ENCODE peak calls at places on chromosome 16, in nine cellular contexts. One of them, this sample, is unnamed. For H3K9me3, the result is how much of the 10 kb centered on the place peaks cover.

GRCh38 chr16:86252596-86252995 is 257.7 kb upstream of the FOXF1 start:
- DNase-seq in neural progenitor cell: peak
- DNase-seq in CD4-positive, alpha-beta memory T cell: no peak
- DNase-seq in PC-3: no peak
- DNase-seq in right cardiac atrium: no peak
- DNase-seq in psoas muscle: no peak
- DNase-seq in thoracic aorta: no peak
- DNase-seq in CD8-positive, alpha-beta T cell: no peak
- DNase-seq in left lung: no peak
- DNase-seq in this sample: no peak

GRCh38 chr16:75379911-75380847 is 53.1 kb downstream of the CFDP1 start:
- DNase-seq in neural progenitor cell: no peak
- DNase-seq in CD4-positive, alpha-beta memory T cell: peak
- DNase-seq in PC-3: no peak
- DNase-seq in right cardiac atrium: no peak
- DNase-seq in psoas muscle: no peak
- DNase-seq in thoracic aorta: no peak
- DNase-seq in CD8-positive, alpha-beta T cell: peak
- DNase-seq in left lung: peak
- DNase-seq in this sample: no peak

GRCh38 chr16:50547340-50547865 is 793 bp upstream of the NKD1 start:
- DNase-seq in neural progenitor cell: peak
- DNase-seq in CD4-positive, alpha-beta memory T cell: peak
- DNase-seq in PC-3: peak
- DNase-seq in right cardiac atrium: peak
- DNase-seq in psoas muscle: peak
- DNase-seq in thoracic aorta: no peak
- DNase-seq in CD8-positive, alpha-beta T cell: peak
- DNase-seq in left lung: peak
- DNase-seq in this sample: no peak

GRCh38 chr16:19760336-19761060 is 42.4 kb downstream of the IQCK start:
- DNase-seq in neural progenitor cell: no peak
- DNase-seq in CD4-positive, alpha-beta memory T cell: no peak
- DNase-seq in PC-3: no peak
- DNase-seq in right cardiac atrium: no peak
- DNase-seq in psoas muscle: no peak
- DNase-seq in thoracic aorta: no peak
- DNase-seq in CD8-positive, alpha-beta T cell: no peak
- DNase-seq in left lung: no peak
- DNase-seq in this sample: no peak

GRCh38 chr16:80656731-80657150 is 115.9 kb downstream of the DYNLRB2 start:
- DNase-seq in neural progenitor cell: peak
- DNase-seq in CD4-positive, alpha-beta memory T cell: peak
- DNase-seq in PC-3: no peak
- DNase-seq in right cardiac atrium: no peak
- DNase-seq in psoas muscle: no peak
- DNase-seq in thoracic aorta: no peak
- DNase-seq in CD8-positive, alpha-beta T cell: no peak
- DNase-seq in left lung: no peak
- DNase-seq in this sample: no peak

GRCh38 chr16:81595676-81596292 is 151.2 kb downstream of the CMIP start:
- DNase-seq in neural progenitor cell: no peak
- DNase-seq in CD4-positive, alpha-beta memory T cell: no peak
- DNase-seq in PC-3: no peak
- DNase-seq in right cardiac atrium: no peak
- DNase-seq in psoas muscle: no peak
- DNase-seq in thoracic aorta: no peak
- DNase-seq in CD8-positive, alpha-beta T cell: no peak
- DNase-seq in left lung: no peak
- DNase-seq in this sample: no peak

GRCh38 chr16:65624696-65625095 is 502.8 kb upstream of the CDH11 start:
- DNase-seq in neural progenitor cell: no peak
- DNase-seq in CD4-positive, alpha-beta memory T cell: no peak
- DNase-seq in PC-3: no peak
- DNase-seq in right cardiac atrium: no peak
- DNase-seq in psoas muscle: no peak
- DNase-seq in thoracic aorta: no peak
- DNase-seq in CD8-positive, alpha-beta T cell: no peak
- DNase-seq in left lung: no peak
- DNase-seq in this sample: no peak

GRCh38 chr16:20940864-20941634 is 40.5 kb downstream of the LYRM1 start:
- DNase-seq in neural progenitor cell: no peak
- DNase-seq in CD4-positive, alpha-beta memory T cell: no peak
- DNase-seq in PC-3: peak
- DNase-seq in right cardiac atrium: no peak
- DNase-seq in psoas muscle: no peak
- DNase-seq in thoracic aorta: no peak
- DNase-seq in CD8-positive, alpha-beta T cell: no peak
- DNase-seq in left lung: no peak
- DNase-seq in this sample: no peak

GRCh38 chr16:48405907-48406306 is 20.7 kb upstream of the SIAH1 start:
- DNase-seq in neural progenitor cell: no peak
- DNase-seq in CD4-positive, alpha-beta memory T cell: no peak
- DNase-seq in PC-3: no peak
- DNase-seq in right cardiac atrium: no peak
- DNase-seq in psoas muscle: no peak
- DNase-seq in thoracic aorta: no peak
- DNase-seq in CD8-positive, alpha-beta T cell: no peak
- DNase-seq in left lung: no peak
- DNase-seq in this sample: no peak

GRCh38 chr16:3645504-3646347 is 8.8 kb upstream of the DNASE1 start:
- DNase-seq in neural progenitor cell: peak
- DNase-seq in CD4-positive, alpha-beta memory T cell: no peak
- DNase-seq in PC-3: no peak
- DNase-seq in right cardiac atrium: no peak
- DNase-seq in psoas muscle: no peak
- DNase-seq in thoracic aorta: no peak
- DNase-seq in CD8-positive, alpha-beta T cell: no peak
- DNase-seq in left lung: no peak
- DNase-seq in this sample: peak

GRCh38 chr16:51239196-51239595 is 88.1 kb upstream of the SALL1 start:
- DNase-seq in neural progenitor cell: no peak
- DNase-seq in CD4-positive, alpha-beta memory T cell: no peak
- DNase-seq in PC-3: no peak
- DNase-seq in right cardiac atrium: no peak
- DNase-seq in psoas muscle: no peak
- DNase-seq in thoracic aorta: no peak
- DNase-seq in CD8-positive, alpha-beta T cell: no peak
- DNase-seq in left lung: no peak
- DNase-seq in this sample: no peak

DNA sequence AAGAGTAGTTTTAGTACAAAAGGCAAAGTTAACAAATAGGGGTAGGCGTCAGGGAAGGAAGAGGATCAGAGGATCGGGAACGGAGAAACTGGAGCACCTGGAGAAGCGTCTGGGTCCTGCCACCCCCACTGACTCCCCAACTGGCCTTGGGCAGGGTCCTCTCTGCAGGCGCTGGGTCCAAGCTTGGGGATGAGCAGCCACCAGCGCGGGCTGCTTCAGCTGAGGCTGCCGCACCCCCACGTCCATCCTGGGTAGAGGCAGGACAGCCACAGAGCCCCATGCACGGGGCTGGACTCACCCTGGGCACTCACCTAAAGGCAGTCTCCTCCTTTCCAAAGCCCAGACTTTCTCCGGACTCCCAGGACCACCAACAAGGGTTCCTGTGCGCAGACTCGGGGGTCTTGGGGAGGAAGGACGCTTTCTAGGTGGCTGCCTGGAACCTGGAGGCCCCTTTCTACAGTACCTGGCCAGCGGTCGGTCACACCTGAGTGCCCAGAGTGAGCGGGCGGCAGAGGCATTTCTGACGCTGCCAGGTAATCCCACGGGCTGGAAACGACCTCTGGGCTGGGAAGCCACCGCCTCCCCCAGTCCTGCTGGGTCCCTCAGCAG is 1.1 kb downstream of the HS3ST6 start:
- DNase-seq in neural progenitor cell: peak
- DNase-seq in CD4-positive, alpha-beta memory T cell: no peak
- DNase-seq in PC-3: no peak
- DNase-seq in right cardiac atrium: no peak
- DNase-seq in psoas muscle: no peak
- DNase-seq in thoracic aorta: no peak
- DNase-seq in CD8-positive, alpha-beta T cell: no peak
- DNase-seq in left lung: no peak
- DNase-seq in this sample: no peak
- H3K4me3 ChIP-seq in neural progenitor cell: peak
- H3K4me3 ChIP-seq in CD4-positive, alpha-beta memory T cell: no peak
- H3K4me3 ChIP-seq in PC-3: no peak
- H3K4me3 ChIP-seq in right cardiac atrium: no peak
- H3K4me3 ChIP-seq in psoas muscle: no peak
- H3K4me3 ChIP-seq in thoracic aorta: no peak
- H3K4me3 ChIP-seq in CD8-positive, alpha-beta T cell: no peak
- H3K4me3 ChIP-seq in left lung: no peak
- H3K4me3 ChIP-seq in this sample: no peak

GRCh38 chr16:10728488-10728887 is 15.2 kb upstream of the NUBP1 start:
- DNase-seq in neural progenitor cell: no peak
- DNase-seq in CD4-positive, alpha-beta memory T cell: no peak
- DNase-seq in PC-3: no peak
- DNase-seq in right cardiac atrium: no peak
- DNase-seq in psoas muscle: no peak
- DNase-seq in thoracic aorta: no peak
- DNase-seq in CD8-positive, alpha-beta T cell: no peak
- DNase-seq in left lung: no peak
- DNase-seq in this sample: no peak

GRCh38 chr16:10729104-10729503 is 14.5 kb upstream of the NUBP1 start:
- DNase-seq in neural progenitor cell: no peak
- DNase-seq in CD4-positive, alpha-beta memory T cell: no peak
- DNase-seq in PC-3: no peak
- DNase-seq in right cardiac atrium: no peak
- DNase-seq in psoas muscle: no peak
- DNase-seq in thoracic aorta: no peak
- DNase-seq in CD8-positive, alpha-beta T cell: no peak
- DNase-seq in left lung: no peak
- DNase-seq in this sample: no peak

GRCh38 chr16:10731790-10732189 is 11.9 kb upstream of the NUBP1 start:
- DNase-seq in neural progenitor cell: no peak
- DNase-seq in CD4-positive, alpha-beta memory T cell: no peak
- DNase-seq in PC-3: no peak
- DNase-seq in right cardiac atrium: no peak
- DNase-seq in psoas muscle: no peak
- DNase-seq in thoracic aorta: no peak
- DNase-seq in CD8-positive, alpha-beta T cell: no peak
- DNase-seq in left lung: no peak
- DNase-seq in this sample: no peak

GRCh38 chr16:10729649-10730048 is 14.0 kb upstream of the NUBP1 start:
- DNase-seq in neural progenitor cell: peak
- DNase-seq in CD4-positive, alpha-beta memory T cell: no peak
- DNase-seq in PC-3: peak
- DNase-seq in right cardiac atrium: no peak
- DNase-seq in psoas muscle: peak
- DNase-seq in thoracic aorta: no peak
- DNase-seq in CD8-positive, alpha-beta T cell: no peak
- DNase-seq in left lung: no peak
- DNase-seq in this sample: no peak

GRCh38 chr16:10728035-10728462 is 15.6 kb upstream of the NUBP1 start:
- DNase-seq in neural progenitor cell: no peak
- DNase-seq in CD4-positive, alpha-beta memory T cell: no peak
- DNase-seq in PC-3: no peak
- DNase-seq in right cardiac atrium: no peak
- DNase-seq in psoas muscle: no peak
- DNase-seq in thoracic aorta: no peak
- DNase-seq in CD8-positive, alpha-beta T cell: no peak
- DNase-seq in left lung: no peak
- DNase-seq in this sample: no peak
- H3K9me3 ChIP-seq in neural progenitor cell: under half
- H3K9me3 ChIP-seq in CD4-positive, alpha-beta memory T cell: under half
- H3K9me3 ChIP-seq in PC-3: under half
- H3K9me3 ChIP-seq in right cardiac atrium: under half
- H3K9me3 ChIP-seq in psoas muscle: under half
- H3K9me3 ChIP-seq in thoracic aorta: under half
- H3K9me3 ChIP-seq in CD8-positive, alpha-beta T cell: under half
- H3K9me3 ChIP-seq in left lung: under half
- H3K9me3 ChIP-seq in this sample: under half

GRCh38 chr16:11329891-11330290 is 15.4 kb upstream of the RMI2 start:
- DNase-seq in neural progenitor cell: no peak
- DNase-seq in CD4-positive, alpha-beta memory T cell: no peak
- DNase-seq in PC-3: no peak
- DNase-seq in right cardiac atrium: no peak
- DNase-seq in psoas muscle: no peak
- DNase-seq in thoracic aorta: no peak
- DNase-seq in CD8-positive, alpha-beta T cell: no peak
- DNase-seq in left lung: no peak
- DNase-seq in this sample: no peak
- H3K27ac ChIP-seq in neural progenitor cell: no peak
- H3K27ac ChIP-seq in CD4-positive, alpha-beta memory T cell: no peak
- H3K27ac ChIP-seq in PC-3: no peak
- H3K27ac ChIP-seq in right cardiac atrium: no peak
- H3K27ac ChIP-seq in psoas muscle: no peak
- H3K27ac ChIP-seq in thoracic aorta: no peak
- H3K27ac ChIP-seq in CD8-positive, alpha-beta T cell: no peak
- H3K27ac ChIP-seq in left lung: no peak
- H3K27ac ChIP-seq in this sample: no peak

DNA sequence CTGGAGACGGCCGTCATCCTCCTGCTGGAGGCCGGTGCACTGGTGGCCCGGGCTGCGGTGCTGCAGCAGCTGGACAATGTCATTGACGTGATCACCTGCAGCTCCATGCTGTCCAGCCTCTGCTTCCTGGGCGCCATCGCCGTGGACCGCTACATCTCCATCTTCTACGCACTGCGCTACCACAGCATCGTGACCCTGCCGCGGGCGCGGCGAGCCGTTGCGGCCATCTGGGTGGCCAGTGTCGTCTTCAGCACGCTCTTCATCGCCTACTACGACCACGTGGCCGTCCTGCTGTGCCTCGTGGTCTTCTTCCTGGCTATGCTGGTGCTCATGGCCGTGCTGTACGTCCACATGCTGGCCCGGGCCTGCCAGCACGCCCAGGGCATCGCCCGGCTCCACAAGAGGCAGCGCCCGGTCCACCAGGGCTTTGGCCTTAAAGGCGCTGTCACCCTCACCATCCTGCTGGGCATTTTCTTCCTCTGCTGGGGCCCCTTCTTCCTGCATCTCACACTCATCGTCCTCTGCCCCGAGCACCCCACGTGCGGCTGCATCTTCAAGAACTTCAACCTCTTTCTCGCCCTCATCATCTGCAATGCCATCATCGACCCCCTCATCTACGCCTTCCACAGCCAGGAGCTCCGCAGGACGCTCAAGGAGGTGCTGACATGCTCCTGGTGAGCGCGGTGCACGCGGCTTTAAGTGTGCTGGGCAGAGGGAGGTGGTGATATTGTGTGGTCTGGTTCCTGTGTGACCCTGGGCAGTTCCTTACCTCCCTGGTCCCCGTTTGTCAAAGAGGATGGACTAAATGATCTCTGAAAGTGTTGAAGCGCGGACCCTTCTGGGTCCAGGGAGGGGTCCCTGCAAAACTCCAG is 1.1 kb downstream of the MC1R start:
- DNase-seq in neural progenitor cell: no peak
- DNase-seq in CD4-positive, alpha-beta memory T cell: no peak
- DNase-seq in PC-3: no peak
- DNase-seq in right cardiac atrium: peak
- DNase-seq in psoas muscle: no peak
- DNase-seq in thoracic aorta: no peak
- DNase-seq in CD8-positive, alpha-beta T cell: no peak
- DNase-seq in left lung: no peak
- DNase-seq in this sample: no peak
- H3K4me3 ChIP-seq in neural progenitor cell: no peak
- H3K4me3 ChIP-seq in CD4-positive, alpha-beta memory T cell: no peak
- H3K4me3 ChIP-seq in PC-3: no peak
- H3K4me3 ChIP-seq in right cardiac atrium: no peak
- H3K4me3 ChIP-seq in psoas muscle: no peak
- H3K4me3 ChIP-seq in thoracic aorta: no peak
- H3K4me3 ChIP-seq in CD8-positive, alpha-beta T cell: no peak
- H3K4me3 ChIP-seq in left lung: no peak
- H3K4me3 ChIP-seq in this sample: no peak

This sample was measured in AG04450.